ENCODE peak calls at places on chromosomes 7 and 10, in seven cellular contexts. B, U, E, R, K, T and C are unnamed samples.

GRCh38 chr7:98288064-98288823 is 6.8 kb downstream of the BRI3 start:
- DNase-seq in E (no peak), K (no peak), U (no peak), T (no peak), R (no peak), B (no peak), C (no peak)

GRCh38 chr7:11228515-11228914 is 254.8 kb downstream of the PHF14 start:
- DNase-seq in K (no peak), T (no peak), U (peak; percentile 40), R (no peak), E (no peak), B (peak; percentile 85), C (no peak)

GRCh38 chr7:31957090-31957720 is 113.0 kb downstream of the PDE1C start:
- DNase-seq in R (no peak), K (no peak), U (peak; percentile 42), B (no peak), T (no peak), E (no peak), C (no peak)

GRCh38 chr10:75544381-75544780 is 113.0 kb downstream of the LRMDA start:
- DNase-seq in T (no peak), B (no peak), E (no peak), R (no peak), K (no peak), U (peak; percentile 66), C (no peak)

GRCh38 chr7:27196287-27196739 is 3.6 kb downstream of the HOXA13 start:
- DNase-seq in U (peak; percentile 70), R (peak; percentile 28), T (peak; percentile 58), E (peak; percentile 87), K (peak; percentile 88), B (peak; percentile 94), C (peak; percentile 83)

GRCh38 chr7:55185321-55185802 is 166.5 kb downstream of the EGFR start:
- DNase-seq in U (no peak), R (no peak), T (no peak), K (no peak), E (no peak), B (no peak), C (no peak)

GRCh38 chr10:29968556-29968955 is 90.8 kb downstream of the JCAD start:
- DNase-seq in T (no peak), K (no peak), U (no peak), E (no peak), B (no peak), R (no peak), C (no peak)

GRCh38 chr10:506451-507354 is 182.8 kb downstream of the DIP2C start:
- DNase-seq in U (no peak), R (no peak), K (no peak), B (peak; percentile 63), E (no peak), T (no peak), C (no peak)

GRCh38 chr7:129784783-129785456 is 167.8 kb downstream of the UBE2H start:
- DNase-seq in R (no peak), E (no peak), T (peak; percentile 72), K (no peak), B (no peak), U (no peak), C (peak; percentile 59)

GRCh38 chr7:136198168-136198567 is 221.0 kb upstream of the MTPN start:
- DNase-seq in U (no peak), B (no peak), E (no peak), R (no peak), T (no peak), K (no peak), C (no peak)

GRCh38 chr10:10418397-10418796 is 599.3 kb upstream of the CELF2 start:
- DNase-seq in K (no peak), T (peak; percentile 1), E (no peak), B (no peak), U (no peak), R (no peak), C (no peak)

GRCh38 chr7:127726481-127726880 is 74.5 kb downstream of the SND1 start:
- DNase-seq in K (no peak), U (no peak), B (no peak), E (no peak), T (no peak), R (no peak), C (no peak)

GRCh38 chr10:96690755-96691730 is 29.3 kb downstream of the PIK3AP1 start:
- DNase-seq in U (peak; percentile 71), T (no peak), R (no peak), B (no peak), E (no peak), K (no peak), C (no peak)

GRCh38 chr7:128247640-128248194 is 6.6 kb downstream of the LEP start:
- DNase-seq in K (no peak), E (no peak), T (no peak), B (no peak), R (no peak), U (peak; percentile 48), C (no peak)

GRCh38 chr7:92872701-92873100 is 36.3 kb upstream of the CDK6 start:
- DNase-seq in E (no peak), R (no peak), K (no peak), T (no peak), B (no peak), U (peak; percentile 48), C (no peak)

GRCh38 chr10:31118561-31118960 is 86.9 kb upstream of the ZNF438 start:
- DNase-seq in T (no peak), K (no peak), U (peak; percentile 79), E (no peak), B (no peak), R (peak; percentile 80), C (no peak)